ENCODE peak calls at places on chromosome 4, in ten cellular contexts. One of them, this sample, is unnamed.

GRCh38 chr4:80243274-80244018 is 23.0 kb upstream of the FGF5 start:
- DNase-seq in uterus: no peak
- DNase-seq in mesendoderm: no peak
- DNase-seq in mammary epithelial cell: no peak
- DNase-seq in Calu3: no peak
- DNase-seq in CD8-positive, alpha-beta memory T cell: no peak
- DNase-seq in astrocyte of the spinal cord: no peak
- DNase-seq in left lung: no peak
- DNase-seq in activated T-helper 1 cell treated with anti-CD3 and anti-CD28 coated beads, Interleukin-12 subunit alpha, Interleukin-12 subunit beta, Interleukin-2, Interleukin-4 antibody, amounts not matched to agents 30 ng/mL and 10 ng/mL and 1 ng/mL, durations not matched to agents 14 hours and 24 hours and 36 hours: no peak
- DNase-seq in posterior cingulate gyrus: no peak
- DNase-seq in this sample: no peak

GRCh38 chr4:145420595-145421214 is 60.9 kb upstream of the SMAD1 start:
- DNase-seq in uterus: no peak
- DNase-seq in mesendoderm: no peak
- DNase-seq in mammary epithelial cell: no peak
- DNase-seq in Calu3: no peak
- DNase-seq in CD8-positive, alpha-beta memory T cell: no peak
- DNase-seq in astrocyte of the spinal cord: no peak
- DNase-seq in left lung: no peak
- DNase-seq in activated T-helper 1 cell treated with anti-CD3 and anti-CD28 coated beads, Interleukin-12 subunit alpha, Interleukin-12 subunit beta, Interleukin-2, Interleukin-4 antibody, amounts not matched to agents 30 ng/mL and 10 ng/mL and 1 ng/mL, durations not matched to agents 14 hours and 24 hours and 36 hours: no peak
- DNase-seq in posterior cingulate gyrus: no peak
- DNase-seq in this sample: no peak

GRCh38 chr4:118773082-118773792 is 62.7 kb downstream of the SEC24D start:
- DNase-seq in uterus: no peak
- DNase-seq in mesendoderm: peak; percentile 77
- DNase-seq in mammary epithelial cell: no peak
- DNase-seq in Calu3: no peak
- DNase-seq in CD8-positive, alpha-beta memory T cell: no peak
- DNase-seq in astrocyte of the spinal cord: no peak
- DNase-seq in left lung: no peak
- DNase-seq in activated T-helper 1 cell treated with anti-CD3 and anti-CD28 coated beads, Interleukin-12 subunit alpha, Interleukin-12 subunit beta, Interleukin-2, Interleukin-4 antibody, amounts not matched to agents 30 ng/mL and 10 ng/mL and 1 ng/mL, durations not matched to agents 14 hours and 24 hours and 36 hours: no peak
- DNase-seq in posterior cingulate gyrus: no peak
- DNase-seq in this sample: no peak

GRCh38 chr4:25810016-25810415 is 52.8 kb downstream of the SEL1L3 start:
- DNase-seq in uterus: no peak
- DNase-seq in mesendoderm: no peak
- DNase-seq in mammary epithelial cell: no peak
- DNase-seq in Calu3: no peak
- DNase-seq in CD8-positive, alpha-beta memory T cell: no peak
- DNase-seq in astrocyte of the spinal cord: no peak
- DNase-seq in left lung: no peak
- DNase-seq in activated T-helper 1 cell treated with anti-CD3 and anti-CD28 coated beads, Interleukin-12 subunit alpha, Interleukin-12 subunit beta, Interleukin-2, Interleukin-4 antibody, amounts not matched to agents 30 ng/mL and 10 ng/mL and 1 ng/mL, durations not matched to agents 14 hours and 24 hours and 36 hours: no peak
- DNase-seq in posterior cingulate gyrus: no peak
- DNase-seq in this sample: no peak

GRCh38 chr4:102868153-102868781 is 525 bp upstream of the CISD2 start:
- DNase-seq in uterus: peak; percentile 15
- DNase-seq in mesendoderm: no peak
- DNase-seq in mammary epithelial cell: no peak
- DNase-seq in Calu3: peak; percentile 4
- DNase-seq in CD8-positive, alpha-beta memory T cell: peak; percentile 4
- DNase-seq in astrocyte of the spinal cord: no peak
- DNase-seq in left lung: no peak
- DNase-seq in activated T-helper 1 cell treated with anti-CD3 and anti-CD28 coated beads, Interleukin-12 subunit alpha, Interleukin-12 subunit beta, Interleukin-2, Interleukin-4 antibody, amounts not matched to agents 30 ng/mL and 10 ng/mL and 1 ng/mL, durations not matched to agents 14 hours and 24 hours and 36 hours: no peak
- DNase-seq in posterior cingulate gyrus: no peak
- DNase-seq in this sample: no peak

GRCh38 chr4:576245-576821 is at the start of gene TMEM271:
- DNase-seq in uterus: no peak
- DNase-seq in mesendoderm: peak; percentile 50
- DNase-seq in mammary epithelial cell: no peak
- DNase-seq in Calu3: no peak
- DNase-seq in CD8-positive, alpha-beta memory T cell: no peak
- DNase-seq in astrocyte of the spinal cord: no peak
- DNase-seq in left lung: no peak
- DNase-seq in activated T-helper 1 cell treated with anti-CD3 and anti-CD28 coated beads, Interleukin-12 subunit alpha, Interleukin-12 subunit beta, Interleukin-2, Interleukin-4 antibody, amounts not matched to agents 30 ng/mL and 10 ng/mL and 1 ng/mL, durations not matched to agents 14 hours and 24 hours and 36 hours: no peak
- DNase-seq in posterior cingulate gyrus: no peak
- DNase-seq in this sample: no peak

GRCh38 chr4:82284475-82284857 is 89.3 kb downstream of the HNRNPD start:
- DNase-seq in uterus: no peak
- DNase-seq in mesendoderm: no peak
- DNase-seq in mammary epithelial cell: no peak
- DNase-seq in Calu3: no peak
- DNase-seq in CD8-positive, alpha-beta memory T cell: no peak
- DNase-seq in astrocyte of the spinal cord: no peak
- DNase-seq in left lung: no peak
- DNase-seq in activated T-helper 1 cell treated with anti-CD3 and anti-CD28 coated beads, Interleukin-12 subunit alpha, Interleukin-12 subunit beta, Interleukin-2, Interleukin-4 antibody, amounts not matched to agents 30 ng/mL and 10 ng/mL and 1 ng/mL, durations not matched to agents 14 hours and 24 hours and 36 hours: no peak
- DNase-seq in posterior cingulate gyrus: no peak
- DNase-seq in this sample: no peak

GRCh38 chr4:81913427-81913878 is 441.7 kb upstream of the RASGEF1B start:
- DNase-seq in uterus: no peak
- DNase-seq in mesendoderm: peak; percentile 94
- DNase-seq in mammary epithelial cell: peak; percentile 46
- DNase-seq in Calu3: peak; percentile 45
- DNase-seq in CD8-positive, alpha-beta memory T cell: peak; percentile 3
- DNase-seq in astrocyte of the spinal cord: peak; percentile 1
- DNase-seq in left lung: peak; percentile 37
- DNase-seq in activated T-helper 1 cell treated with anti-CD3 and anti-CD28 coated beads, Interleukin-12 subunit alpha, Interleukin-12 subunit beta, Interleukin-2, Interleukin-4 antibody, amounts not matched to agents 30 ng/mL and 10 ng/mL and 1 ng/mL, durations not matched to agents 14 hours and 24 hours and 36 hours: peak; percentile 28
- DNase-seq in posterior cingulate gyrus: no peak
- DNase-seq in this sample: peak; percentile 36

GRCh38 chr4:1285790-1286553 is 3.7 kb upstream of the MAEA start:
- DNase-seq in uterus: no peak
- DNase-seq in mesendoderm: peak; percentile 60
- DNase-seq in mammary epithelial cell: no peak
- DNase-seq in Calu3: no peak
- DNase-seq in CD8-positive, alpha-beta memory T cell: peak; percentile 24
- DNase-seq in astrocyte of the spinal cord: no peak
- DNase-seq in left lung: no peak
- DNase-seq in activated T-helper 1 cell treated with anti-CD3 and anti-CD28 coated beads, Interleukin-12 subunit alpha, Interleukin-12 subunit beta, Interleukin-2, Interleukin-4 antibody, amounts not matched to agents 30 ng/mL and 10 ng/mL and 1 ng/mL, durations not matched to agents 14 hours and 24 hours and 36 hours: peak; percentile 34
- DNase-seq in posterior cingulate gyrus: no peak
- DNase-seq in this sample: no peak

GRCh38 chr4:15714616-15715015 is 11.8 kb downstream of the BST1 start:
- DNase-seq in uterus: no peak
- DNase-seq in mesendoderm: no peak
- DNase-seq in mammary epithelial cell: no peak
- DNase-seq in Calu3: no peak
- DNase-seq in CD8-positive, alpha-beta memory T cell: no peak
- DNase-seq in astrocyte of the spinal cord: peak; percentile 8
- DNase-seq in left lung: no peak
- DNase-seq in activated T-helper 1 cell treated with anti-CD3 and anti-CD28 coated beads, Interleukin-12 subunit alpha, Interleukin-12 subunit beta, Interleukin-2, Interleukin-4 antibody, amounts not matched to agents 30 ng/mL and 10 ng/mL and 1 ng/mL, durations not matched to agents 14 hours and 24 hours and 36 hours: no peak
- DNase-seq in posterior cingulate gyrus: no peak
- DNase-seq in this sample: no peak